ENCODE peak calls at places on chromosomes 1 and 21, in nine cellular contexts. M, V, G, Y, Q, B, F, X and J are unnamed samples.

GRCh38 chr1:193539731-193540459 is 353.5 kb upstream of the B3GALT2 start:
- DNase-seq in M (no peak), V (no peak), G (peak; percentile 33), Y (no peak), Q (no peak), B (no peak), F (no peak), X (no peak), J (no peak)

GRCh38 chr21:36749935-36750578 is 51.1 kb downstream of the SIM2 start:
- DNase-seq in M (no peak), V (no peak), G (no peak), Y (no peak), Q (no peak), B (no peak), F (no peak), X (no peak), J (no peak)

GRCh38 chr1:85278853-85279314 is 2.5 kb upstream of the BCL10 start:
- DNase-seq in M (no peak), V (no peak), G (no peak), Y (no peak), Q (peak; percentile 79), B (peak; percentile 93), F (no peak), X (no peak), J (no peak)

GRCh38 chr21:34986561-34987533 is 62.3 kb downstream of the RUNX1 start:
- DNase-seq in M (no peak), V (no peak), G (peak; percentile 72), Y (peak; percentile 71), Q (no peak), B (no peak), F (no peak), X (peak; percentile 84), J (no peak)

GRCh38 chr1:244626709-244627108 is 26.2 kb upstream of the DESI2 start:
- DNase-seq in M (no peak), V (no peak), G (no peak), Y (no peak), Q (no peak), B (no peak), F (no peak), X (no peak), J (no peak)

GRCh38 chr1:3587133-3587733 is 24.1 kb downstream of the MEGF6 start:
- DNase-seq in M (no peak), V (no peak), G (no peak), Y (no peak), Q (no peak), B (no peak), F (no peak), X (peak; percentile 41), J (no peak)

GRCh38 chr1:183159960-183160359 is 26.1 kb upstream of the LAMC2 start:
- DNase-seq in M (no peak), V (peak; percentile 78), G (no peak), Y (no peak), Q (peak; percentile 19), B (no peak), F (no peak), X (no peak), J (no peak)

GRCh38 chr1:179938752-179939151 is 15.9 kb upstream of the CEP350 start:
- DNase-seq in M (no peak), V (no peak), G (no peak), Y (no peak), Q (no peak), B (no peak), F (no peak), X (no peak), J (no peak)

GRCh38 chr1:211596418-211597181 is 17.6 kb upstream of the SLC30A1 start:
- DNase-seq in M (no peak), V (no peak), G (no peak), Y (no peak), Q (no peak), B (no peak), F (no peak), X (no peak), J (no peak)

GRCh38 chr1:35571263-35571662 is 1.9 kb upstream of the TFAP2E start:
- DNase-seq in M (peak; percentile 57), V (no peak), G (no peak), Y (no peak), Q (no peak), B (no peak), F (no peak), X (no peak), J (no peak)

GRCh38 chr1:55445416-55445815 is 230.3 kb upstream of the USP24 start:
- DNase-seq in M (no peak), V (no peak), G (peak; percentile 12), Y (no peak), Q (no peak), B (no peak), F (no peak), X (no peak), J (no peak)

GRCh38 chr21:46118871-46119564 is 21.1 kb downstream of the COL6A2 start:
- DNase-seq in M (peak; percentile 81), V (peak; percentile 28), G (no peak), Y (peak; percentile 63), Q (no peak), B (no peak), F (no peak), X (no peak), J (peak; percentile 75)

GRCh38 chr1:43872280-43872679 is 61.3 kb upstream of the ARTN start:
- DNase-seq in M (no peak), V (no peak), G (no peak), Y (no peak), Q (no peak), B (no peak), F (no peak), X (no peak), J (no peak)

GRCh38 chr1:243470492-243470891 is 214.7 kb downstream of the SDCCAG8 start:
- DNase-seq in M (no peak), V (no peak), G (no peak), Y (no peak), Q (no peak), B (no peak), F (no peak), X (no peak), J (no peak)

GRCh38 chr21:36261459-36261858 is 58.5 kb upstream of the MORC3 start:
- DNase-seq in M (no peak), V (no peak), G (no peak), Y (no peak), Q (no peak), B (no peak), F (no peak), X (no peak), J (no peak)

DNA sequence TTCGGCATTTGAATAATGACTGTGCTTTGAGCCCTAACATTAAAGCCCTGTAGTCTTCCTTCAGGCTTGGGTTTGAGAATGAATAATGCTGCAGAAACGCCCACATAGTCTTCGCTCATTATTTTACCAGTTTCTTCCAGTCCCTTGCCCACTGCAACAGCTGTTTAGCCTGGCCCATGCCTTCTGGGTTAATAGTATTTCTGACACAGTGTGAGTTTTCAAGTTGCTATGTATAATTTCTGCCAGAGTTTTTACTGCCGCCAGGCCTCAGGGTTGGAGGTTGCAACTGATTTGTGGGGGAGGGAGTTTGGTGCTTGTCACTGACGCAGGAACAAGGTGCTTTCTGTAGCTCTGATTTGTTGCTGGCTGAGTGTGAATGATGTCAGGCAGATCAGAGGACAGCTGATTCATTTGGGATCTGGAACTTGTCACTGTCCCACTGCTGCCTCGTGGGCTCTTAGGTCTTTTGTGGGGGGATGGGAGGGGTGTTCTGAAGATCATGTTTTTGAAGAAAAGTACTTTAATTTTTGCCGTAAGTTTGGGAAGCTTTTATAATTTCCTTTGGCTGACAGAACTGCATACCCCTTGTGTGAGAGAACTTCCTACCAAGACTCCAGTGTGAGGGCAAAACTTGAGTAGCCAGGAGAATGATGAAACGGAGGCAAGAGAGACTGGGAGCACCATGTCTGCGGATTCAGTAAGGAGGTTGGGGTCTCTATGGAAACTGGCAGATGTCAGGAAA is 109.9 kb downstream of the MAST2 start:
- DNase-seq in M (no peak), V (no peak), G (no peak), Y (peak; percentile 89), Q (no peak), B (no peak), F (no peak), X (no peak), J (no peak)
- TF ChIP-seq POLR2A in M (no peak), V (no peak), G (no peak), Y (peak; percentile 31), Q (no peak), B (no peak), F (no peak), X (no peak), J (no peak)

GRCh38 chr1:114349891-114350605 is 161.0 kb downstream of the TRIM33 start:
- DNase-seq in M (no peak), V (no peak), G (no peak), Y (no peak), Q (no peak), B (no peak), F (peak; percentile 91), X (no peak), J (no peak)
- H3K4me3 ChIP-seq in M (no peak overlapping the region), V (no peak overlapping the region), G (no peak overlapping the region), Y (no peak overlapping the region), Q (no peak overlapping the region), B (no peak overlapping the region), F (no peak overlapping the region), X (no peak overlapping the region), J (no peak overlapping the region)

DNA sequence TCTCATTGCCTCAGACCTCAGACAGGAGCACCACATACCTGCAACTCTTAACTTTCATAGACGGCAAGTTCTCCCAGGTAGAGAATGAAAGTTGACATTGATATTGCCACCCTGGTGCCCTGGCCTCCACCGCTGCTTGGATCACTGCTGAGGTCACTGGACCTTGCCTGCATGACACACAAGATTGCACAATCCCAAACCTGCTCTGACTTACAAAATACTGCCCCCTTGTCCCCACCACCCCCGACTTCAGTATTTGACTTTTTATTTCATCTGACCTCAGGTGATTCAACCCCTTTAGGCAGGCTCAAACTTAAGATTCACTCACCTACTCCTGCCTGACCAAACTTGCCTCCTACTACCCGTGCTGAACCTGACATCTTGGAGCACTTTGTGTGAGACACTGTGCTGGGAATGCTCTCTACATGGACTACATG is 43.1 kb upstream of the S1PR1 start:
- DNase-seq in M (no peak), V (no peak), G (no peak), Y (no peak), Q (no peak), B (no peak), F (no peak), X (peak; percentile 39), J (no peak)
- TF ChIP-seq POLR2AphosphoS5 in M (no peak), V (no peak), G (no peak), Y (no peak), Q (no peak), B (no peak), F (no peak), X (no peak), J (no peak)

GRCh38 chr1:58966917-58967733 is 183.3 kb upstream of the JUN start:
- DNase-seq in M (no peak), V (no peak), G (no peak), Y (no peak), Q (no peak), B (no peak), F (no peak), X (no peak), J (no peak)

GRCh38 chr1:58968360-58968952 is 184.6 kb upstream of the JUN start:
- DNase-seq in M (no peak), V (peak; percentile 65), G (peak; percentile 92), Y (peak; percentile 94), Q (peak; percentile 56), B (peak; percentile 75), F (no peak), X (no peak), J (no peak)

GRCh38 chr1:58966103-58966916 is 182.5 kb upstream of the JUN start:
- DNase-seq in M (no peak), V (no peak), G (no peak), Y (no peak), Q (no peak), B (no peak), F (no peak), X (no peak), J (no peak)

GRCh38 chr1:58964428-58964827 is 180.6 kb upstream of the JUN start:
- DNase-seq in M (no peak), V (no peak), G (no peak), Y (no peak), Q (no peak), B (no peak), F (no peak), X (no peak), J (no peak)

GRCh38 chr1:58964880-58965279 is 181.0 kb upstream of the JUN start:
- DNase-seq in M (no peak), V (no peak), G (no peak), Y (no peak), Q (no peak), B (no peak), F (no peak), X (peak; percentile 51), J (no peak)
- TF ChIP-seq POLR2A in M (no peak), V (no peak), G (no peak), Y (no peak), Q (no peak), B (no peak), F (no peak), X (no peak), J (no peak)